ENCODE peak calls at places on chromosome 11, in eight cellular contexts. One of them, this sample, is unnamed.

GRCh38 chr11:126355926-126356897 is 726 bp downstream of the ST3GAL4 start:
- DNase-seq in vagina: no peak
- DNase-seq in transverse colon: no peak
- DNase-seq in HCT116: no peak
- DNase-seq in sigmoid colon: peak
- DNase-seq in stomach: no peak
- DNase-seq in suprapubic skin: peak
- DNase-seq in prostate gland: no peak
- DNase-seq in this sample: peak

GRCh38 chr11:26841818-26842457 is 120.1 kb upstream of the SLC5A12 start:
- DNase-seq in vagina: no peak
- DNase-seq in transverse colon: no peak
- DNase-seq in HCT116: no peak
- DNase-seq in sigmoid colon: no peak
- DNase-seq in stomach: no peak
- DNase-seq in suprapubic skin: no peak
- DNase-seq in prostate gland: no peak
- DNase-seq in this sample: no peak

GRCh38 chr11:40292636-40293585 is 1166.5 kb downstream of the LRRC4C start:
- DNase-seq in vagina: no peak
- DNase-seq in transverse colon: no peak
- DNase-seq in HCT116: no peak
- DNase-seq in sigmoid colon: peak
- DNase-seq in stomach: no peak
- DNase-seq in suprapubic skin: no peak
- DNase-seq in prostate gland: no peak
- DNase-seq in this sample: no peak

GRCh38 chr11:19864141-19865120 is 151.8 kb downstream of the NAV2 start:
- DNase-seq in vagina: no peak
- DNase-seq in transverse colon: no peak
- DNase-seq in HCT116: no peak
- DNase-seq in sigmoid colon: no peak
- DNase-seq in stomach: no peak
- DNase-seq in suprapubic skin: no peak
- DNase-seq in prostate gland: no peak
- DNase-seq in this sample: peak

GRCh38 chr11:82936261-82936660 is 34.7 kb downstream of the DDIAS start:
- DNase-seq in vagina: no peak
- DNase-seq in transverse colon: no peak
- DNase-seq in HCT116: no peak
- DNase-seq in sigmoid colon: no peak
- DNase-seq in stomach: no peak
- DNase-seq in suprapubic skin: no peak
- DNase-seq in prostate gland: no peak
- DNase-seq in this sample: peak

GRCh38 chr11:101835465-101836063 is 79.2 kb upstream of the CEP126 start:
- DNase-seq in vagina: no peak
- DNase-seq in transverse colon: no peak
- DNase-seq in HCT116: no peak
- DNase-seq in sigmoid colon: no peak
- DNase-seq in stomach: no peak
- DNase-seq in suprapubic skin: no peak
- DNase-seq in prostate gland: no peak
- DNase-seq in this sample: no peak

GRCh38 chr11:12540075-12540685 is 134.0 kb upstream of the TEAD1 start:
- DNase-seq in vagina: no peak
- DNase-seq in transverse colon: no peak
- DNase-seq in HCT116: peak
- DNase-seq in sigmoid colon: no peak
- DNase-seq in stomach: no peak
- DNase-seq in suprapubic skin: no peak
- DNase-seq in prostate gland: no peak
- DNase-seq in this sample: no peak

GRCh38 chr11:126133902-126134301 is 71.2 kb upstream of the CDON start:
- DNase-seq in vagina: no peak
- DNase-seq in transverse colon: no peak
- DNase-seq in HCT116: no peak
- DNase-seq in sigmoid colon: peak
- DNase-seq in stomach: no peak
- DNase-seq in suprapubic skin: no peak
- DNase-seq in prostate gland: no peak
- DNase-seq in this sample: no peak

GRCh38 chr11:72730706-72731105 is 21.5 kb downstream of the ARAP1 start:
- DNase-seq in vagina: no peak
- DNase-seq in transverse colon: no peak
- DNase-seq in HCT116: no peak
- DNase-seq in sigmoid colon: no peak
- DNase-seq in stomach: no peak
- DNase-seq in suprapubic skin: no peak
- DNase-seq in prostate gland: no peak
- DNase-seq in this sample: no peak

GRCh38 chr11:128334311-128335044 is 252.9 kb downstream of the ETS1 start:
- DNase-seq in vagina: no peak
- DNase-seq in transverse colon: no peak
- DNase-seq in HCT116: no peak
- DNase-seq in sigmoid colon: peak
- DNase-seq in stomach: no peak
- DNase-seq in suprapubic skin: no peak
- DNase-seq in prostate gland: no peak
- DNase-seq in this sample: peak

GRCh38 chr11:9719949-9720646 is 56.2 kb downstream of the SWAP70 start:
- DNase-seq in vagina: no peak
- DNase-seq in transverse colon: no peak
- DNase-seq in HCT116: no peak
- DNase-seq in sigmoid colon: no peak
- DNase-seq in stomach: no peak
- DNase-seq in suprapubic skin: no peak
- DNase-seq in prostate gland: no peak
- DNase-seq in this sample: peak

GRCh38 chr11:75313457-75314272 is 37.8 kb downstream of the ARRB1 start:
- DNase-seq in vagina: no peak
- DNase-seq in transverse colon: no peak
- DNase-seq in HCT116: no peak
- DNase-seq in sigmoid colon: peak
- DNase-seq in stomach: peak
- DNase-seq in suprapubic skin: no peak
- DNase-seq in prostate gland: no peak
- DNase-seq in this sample: peak

GRCh38 chr11:45660717-45661416 is 4.6 kb downstream of the CHST1 start:
- DNase-seq in vagina: no peak
- DNase-seq in transverse colon: no peak
- DNase-seq in HCT116: no peak
- DNase-seq in sigmoid colon: peak
- DNase-seq in stomach: no peak
- DNase-seq in suprapubic skin: no peak
- DNase-seq in prostate gland: no peak
- DNase-seq in this sample: no peak

GRCh38 chr11:103940542-103940941 is 95.9 kb upstream of the DDI1 start:
- DNase-seq in vagina: no peak
- DNase-seq in transverse colon: no peak
- DNase-seq in HCT116: no peak
- DNase-seq in sigmoid colon: no peak
- DNase-seq in stomach: no peak
- DNase-seq in suprapubic skin: no peak
- DNase-seq in prostate gland: no peak
- DNase-seq in this sample: no peak

GRCh38 chr11:113831314-113831713 is 44.1 kb downstream of the USP28 start:
- DNase-seq in vagina: no peak
- DNase-seq in transverse colon: no peak
- DNase-seq in HCT116: no peak
- DNase-seq in sigmoid colon: no peak
- DNase-seq in stomach: no peak
- DNase-seq in suprapubic skin: no peak
- DNase-seq in prostate gland: no peak
- DNase-seq in this sample: no peak

GRCh38 chr11:1978865-1979473 is 18.7 kb downstream of the H19 start:
- DNase-seq in vagina: no peak
- DNase-seq in transverse colon: no peak
- DNase-seq in HCT116: no peak
- DNase-seq in sigmoid colon: peak
- DNase-seq in stomach: no peak
- DNase-seq in suprapubic skin: no peak
- DNase-seq in prostate gland: no peak
- DNase-seq in this sample: no peak

GRCh38 chr11:84384637-84385227 is 1098.6 kb upstream of the CCDC90B start:
- DNase-seq in vagina: no peak
- DNase-seq in transverse colon: peak
- DNase-seq in HCT116: no peak
- DNase-seq in sigmoid colon: no peak
- DNase-seq in stomach: peak
- DNase-seq in suprapubic skin: no peak
- DNase-seq in prostate gland: peak
- DNase-seq in this sample: peak

GRCh38 chr11:11513438-11513837 is 108.4 kb downstream of the GALNT18 start:
- DNase-seq in vagina: no peak
- DNase-seq in transverse colon: no peak
- DNase-seq in HCT116: no peak
- DNase-seq in sigmoid colon: no peak
- DNase-seq in stomach: no peak
- DNase-seq in suprapubic skin: no peak
- DNase-seq in prostate gland: peak
- DNase-seq in this sample: no peak

GRCh38 chr11:60647087-60647486 is 52.3 kb upstream of the MS4A8 start:
- DNase-seq in vagina: no peak
- DNase-seq in transverse colon: no peak
- DNase-seq in HCT116: no peak
- DNase-seq in sigmoid colon: no peak
- DNase-seq in stomach: no peak
- DNase-seq in suprapubic skin: no peak
- DNase-seq in prostate gland: no peak
- DNase-seq in this sample: no peak

GRCh38 chr11:95154514-95154913 is 64.9 kb downstream of the ENDOD1 start:
- DNase-seq in vagina: no peak
- DNase-seq in transverse colon: peak
- DNase-seq in HCT116: peak
- DNase-seq in sigmoid colon: no peak
- DNase-seq in stomach: peak
- DNase-seq in suprapubic skin: no peak
- DNase-seq in prostate gland: peak
- DNase-seq in this sample: peak

GRCh38 chr11:95155385-95155784 is 65.7 kb downstream of the ENDOD1 start:
- DNase-seq in vagina: no peak
- DNase-seq in transverse colon: no peak
- DNase-seq in HCT116: no peak
- DNase-seq in sigmoid colon: no peak
- DNase-seq in stomach: no peak
- DNase-seq in suprapubic skin: no peak
- DNase-seq in prostate gland: no peak
- DNase-seq in this sample: no peak

GRCh38 chr11:95157824-95158223 is 68.2 kb downstream of the ENDOD1 start:
- DNase-seq in vagina: no peak
- DNase-seq in transverse colon: no peak
- DNase-seq in HCT116: no peak
- DNase-seq in sigmoid colon: no peak
- DNase-seq in stomach: no peak
- DNase-seq in suprapubic skin: no peak
- DNase-seq in prostate gland: no peak
- DNase-seq in this sample: no peak

GRCh38 chr11:95156133-95156731 is 66.6 kb downstream of the ENDOD1 start:
- DNase-seq in vagina: no peak
- DNase-seq in transverse colon: no peak
- DNase-seq in HCT116: no peak
- DNase-seq in sigmoid colon: no peak
- DNase-seq in stomach: no peak
- DNase-seq in suprapubic skin: no peak
- DNase-seq in prostate gland: no peak
- DNase-seq in this sample: no peak

GRCh38 chr11:95156916-95157568 is 67.4 kb downstream of the ENDOD1 start:
- DNase-seq in vagina: no peak
- DNase-seq in transverse colon: no peak
- DNase-seq in HCT116: no peak
- DNase-seq in sigmoid colon: peak
- DNase-seq in stomach: no peak
- DNase-seq in suprapubic skin: no peak
- DNase-seq in prostate gland: no peak
- DNase-seq in this sample: no peak
- TF ChIP-seq POLR2AphosphoS5 in vagina: no peak
- TF ChIP-seq POLR2AphosphoS5 in transverse colon: no peak
- TF ChIP-seq POLR2AphosphoS5 in HCT116: no peak
- TF ChIP-seq POLR2AphosphoS5 in sigmoid colon: peak
- TF ChIP-seq POLR2AphosphoS5 in stomach: no peak
- TF ChIP-seq POLR2AphosphoS5 in suprapubic skin: no peak
- TF ChIP-seq POLR2AphosphoS5 in prostate gland: peak
- TF ChIP-seq POLR2AphosphoS5 in this sample: no peak

DNA sequence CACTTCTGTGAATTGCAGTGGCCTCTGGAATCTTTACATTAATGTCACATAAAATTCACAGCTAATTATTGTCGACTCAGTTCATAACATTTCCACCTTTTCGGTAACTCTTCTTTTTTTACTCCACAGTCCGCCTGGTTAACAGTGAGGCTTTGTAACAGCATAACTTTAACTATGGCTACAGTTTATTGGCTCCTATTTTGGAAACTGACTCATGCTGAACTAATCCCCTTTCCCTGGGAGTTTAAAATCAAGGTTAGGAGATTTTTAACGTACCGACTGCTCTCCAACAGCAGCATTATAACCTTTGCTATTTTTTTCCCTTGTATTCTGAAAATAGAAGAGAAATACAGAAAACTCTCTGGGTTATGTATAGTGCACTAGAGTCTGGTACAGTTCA is 3.2 kb upstream of the POGLUT3 start:
- DNase-seq in vagina: no peak
- DNase-seq in transverse colon: no peak
- DNase-seq in HCT116: no peak
- DNase-seq in sigmoid colon: no peak
- DNase-seq in stomach: no peak
- DNase-seq in suprapubic skin: no peak
- DNase-seq in prostate gland: no peak
- DNase-seq in this sample: no peak
- TF ChIP-seq POLR2AphosphoS5 in vagina: peak
- TF ChIP-seq POLR2AphosphoS5 in transverse colon: no peak
- TF ChIP-seq POLR2AphosphoS5 in HCT116: no peak
- TF ChIP-seq POLR2AphosphoS5 in sigmoid colon: no peak
- TF ChIP-seq POLR2AphosphoS5 in stomach: no peak
- TF ChIP-seq POLR2AphosphoS5 in suprapubic skin: no peak
- TF ChIP-seq POLR2AphosphoS5 in prostate gland: no peak
- TF ChIP-seq POLR2AphosphoS5 in this sample: no peak

DNA sequence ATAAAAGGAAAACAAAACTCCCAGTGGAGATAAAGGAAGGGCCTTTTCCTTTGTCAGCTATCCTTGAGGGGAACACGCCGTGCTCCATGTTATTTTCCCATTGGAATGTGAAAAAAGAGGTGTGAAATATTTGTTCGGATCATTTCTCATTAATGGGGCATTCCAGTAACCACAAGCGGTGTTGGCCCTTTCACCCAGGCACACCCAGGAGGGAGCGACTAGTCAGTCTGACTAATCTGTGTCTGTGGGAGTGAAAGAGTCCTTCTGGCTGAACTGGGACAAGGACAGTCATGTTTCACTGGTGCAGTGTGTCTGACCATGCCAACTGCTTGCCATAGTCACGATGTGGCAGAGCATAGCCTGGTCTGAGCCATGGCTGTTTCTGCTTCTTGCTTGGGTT is 13.0 kb upstream of the MYEOV start:
- DNase-seq in vagina: no peak
- DNase-seq in transverse colon: no peak
- DNase-seq in HCT116: peak
- DNase-seq in sigmoid colon: no peak
- DNase-seq in stomach: peak
- DNase-seq in suprapubic skin: no peak
- DNase-seq in prostate gland: no peak
- DNase-seq in this sample: no peak
- TF ChIP-seq POLR2AphosphoS5 in vagina: no peak
- TF ChIP-seq POLR2AphosphoS5 in transverse colon: no peak
- TF ChIP-seq POLR2AphosphoS5 in HCT116: no peak
- TF ChIP-seq POLR2AphosphoS5 in sigmoid colon: no peak
- TF ChIP-seq POLR2AphosphoS5 in stomach: peak
- TF ChIP-seq POLR2AphosphoS5 in suprapubic skin: no peak
- TF ChIP-seq POLR2AphosphoS5 in prostate gland: no peak
- TF ChIP-seq POLR2AphosphoS5 in this sample: no peak

GRCh38 chr11:67613960-67614715 is 7.4 kb downstream of the NDUFV1 start:
- DNase-seq in vagina: peak
- DNase-seq in transverse colon: peak
- DNase-seq in HCT116: peak
- DNase-seq in sigmoid colon: peak
- DNase-seq in stomach: peak
- DNase-seq in suprapubic skin: peak
- DNase-seq in prostate gland: no peak
- DNase-seq in this sample: peak
- TF ChIP-seq POLR2AphosphoS5 in vagina: no peak
- TF ChIP-seq POLR2AphosphoS5 in transverse colon: no peak
- TF ChIP-seq POLR2AphosphoS5 in HCT116: no peak
- TF ChIP-seq POLR2AphosphoS5 in sigmoid colon: peak
- TF ChIP-seq POLR2AphosphoS5 in stomach: peak
- TF ChIP-seq POLR2AphosphoS5 in suprapubic skin: no peak
- TF ChIP-seq POLR2AphosphoS5 in prostate gland: peak
- TF ChIP-seq POLR2AphosphoS5 in this sample: peak